ENCODE peak calls at places on chromosomes 1 and 21, in four cellular contexts. L is Right ventricle myocardium inferior, Y is posterior vena cava, B is NCI-H774. E is an unnamed sample.

GRCh38 chr21:44549525-44550211 is 1.6 kb downstream of the KRTAP10-2 start:
- DNase-seq in B (no peak), Y (no peak), L (no peak), E (peak)

GRCh38 chr21:33254766-33255165 is 11.4 kb upstream of the IL10RB start:
- DNase-seq in B (no peak), L (no peak), Y (no peak), E (no peak)

GRCh38 chr1:15919316-15919715 is 56.6 kb downstream of the ZBTB17 start:
- DNase-seq in B (no peak), L (no peak), Y (no peak), E (no peak)

GRCh38 chr1:193358419-193358818 is 172.0 kb upstream of the B3GALT2 start:
- DNase-seq in L (no peak), B (no peak), Y (no peak), E (no peak)

GRCh38 chr1:87518794-87519193 is 190.1 kb downstream of the LMO4 start:
- DNase-seq in Y (no peak), L (no peak), B (no peak), E (no peak)

GRCh38 chr1:15051898-15052528 is 101.5 kb upstream of the TMEM51 start:
- DNase-seq in Y (no peak), B (no peak), L (no peak), E (no peak)

GRCh38 chr1:201917362-201918033 is 28.8 kb downstream of the SHISA4 start:
- DNase-seq in L (no peak), Y (no peak), B (no peak), E (no peak)

GRCh38 chr1:224433671-224434446 is 738 bp downstream of the WDR26 start:
- DNase-seq in B (peak), L (peak), Y (peak), E (peak)

GRCh38 chr1:8985915-8986813 is 40.1 kb downstream of the SLC2A7 start:
- DNase-seq in Y (peak), L (peak), B (no peak), E (peak)